ENCODE peak calls at places on chromosomes 11 and 22, in four cellular contexts. D is HCT116, Z is HepG2, E is K562. G is an unnamed sample.

GRCh38 chr11:119056397-119056999 is 507 bp downstream of the HYOU1 start:
- DNase-seq in D (no peak), Z (no peak), E (no peak), G (no peak)

GRCh38 chr11:102473543-102473942 is 21.0 kb upstream of the TMEM123 start:
- DNase-seq in D (no peak), Z (no peak), E (no peak), G (no peak)

GRCh38 chr11:65719887-65720236 is 736 bp downstream of the RNASEH2C start:
- DNase-seq in D (no peak), Z (no peak), E (no peak), G (no peak)

GRCh38 chr22:46292173-46292572 is 4.5 kb upstream of the GTSE1 start:
- DNase-seq in D (no peak), Z (no peak), E (no peak), G (no peak)

GRCh38 chr11:94882931-94883330 is 90.4 kb downstream of the CWC15 start:
- DNase-seq in D (no peak), Z (no peak), E (no peak), G (no peak)

GRCh38 chr11:107040447-107041444 is 22.5 kb upstream of the GUCY1A2 start:
- DNase-seq in D (no peak), Z (no peak), E (no peak), G (no peak)

GRCh38 chr11:46615756-46616155 is 1.3 kb downstream of the HARBI1 start:
- DNase-seq in D (no peak), Z (no peak), E (no peak), G (no peak)

GRCh38 chr11:124746621-124747243 is 5.3 kb downstream of the VSIG2 start:
- DNase-seq in D (peak; percentile 82), Z (peak; percentile 89), E (peak; percentile 93), G (no peak)

GRCh38 chr11:61919113-61919840 is 1.9 kb upstream of the RAB3IL1 start:
- DNase-seq in D (no peak), Z (no peak), E (peak; percentile 16), G (no peak)

GRCh38 chr22:49662681-49663080 is 165.0 kb downstream of the BRD1 start:
- DNase-seq in D (no peak), Z (no peak), E (no peak), G (no peak)

GRCh38 chr22:31154975-31155374 is 5.0 kb upstream of the RNF185 start:
- DNase-seq in D (no peak), Z (no peak), E (no peak), G (no peak)

GRCh38 chr11:17792161-17792560 is 57.6 kb downstream of the KCNC1 start:
- DNase-seq in D (no peak), Z (no peak), E (no peak), G (no peak)

GRCh38 chr11:12159351-12160099 is 49.1 kb downstream of the MICAL2 start:
- DNase-seq in D (no peak), Z (no peak), E (no peak), G (no peak)

GRCh38 chr22:48240165-48240934 is 1477.9 kb downstream of the TBC1D22A start:
- DNase-seq in D (no peak), Z (no peak), E (no peak), G (no peak)

GRCh38 chr22:20238567-20239062 is 29.5 kb downstream of the RTN4R start:
- DNase-seq in D (peak; percentile 13), Z (peak; percentile 41), E (peak; percentile 99), G (no peak)

GRCh38 chr22:40703731-40704130 is 24.4 kb downstream of the MCHR1 start:
- DNase-seq in D (no peak), Z (no peak), E (no peak), G (no peak)

GRCh38 chr11:2834893-2835767 is 50.4 kb downstream of the CDKN1C start:
- DNase-seq in D (no peak), Z (peak; percentile 27), E (no peak), G (no peak)

GRCh38 chr11:33515347-33515746 is 185.3 kb downstream of the C11orf91 start:
- DNase-seq in D (no peak), Z (no peak), E (no peak), G (no peak)

GRCh38 chr11:64226507-64227051 is 505 bp downstream of the NUDT22 start:
- DNase-seq in D (no peak), Z (peak; percentile 50), E (peak; percentile 67), G (no peak)

GRCh38 chr11:11841121-11841604 is 609 bp upstream of the USP47 start:
- DNase-seq in D (peak; percentile 16), Z (peak; percentile 19), E (no peak), G (no peak)

GRCh38 chr22:44289429-44290171 is 23.2 kb downstream of the SHISAL1 start:
- DNase-seq in D (no peak), Z (no peak), E (no peak), G (no peak)

GRCh38 chr11:132402056-132402684 is 1031.8 kb downstream of the NTM start:
- DNase-seq in D (no peak), Z (no peak), E (no peak), G (peak; percentile 33)

GRCh38 chr11:118618115-118618990 is 10.9 kb downstream of the PHLDB1 start:
- DNase-seq in D (no peak), Z (no peak), E (no peak), G (no peak)

GRCh38 chr22:18034076-18034475 is 9.7 kb upstream of the MICAL3 start:
- DNase-seq in D (no peak), Z (no peak), E (no peak), G (no peak)

GRCh38 chr11:8217926-8218325 is 45.8 kb downstream of the LMO1 start:
- DNase-seq in D (no peak), Z (no peak), E (no peak), G (no peak)

GRCh38 chr22:20184501-20185145 is 33.8 kb upstream of the CCDC188 start:
- DNase-seq in D (no peak), Z (no peak), E (no peak), G (no peak)

GRCh38 chr11:130672911-130673310 is 224.5 kb downstream of the ADAMTS15 start:
- DNase-seq in D (no peak), Z (no peak), E (no peak), G (no peak)

DNA sequence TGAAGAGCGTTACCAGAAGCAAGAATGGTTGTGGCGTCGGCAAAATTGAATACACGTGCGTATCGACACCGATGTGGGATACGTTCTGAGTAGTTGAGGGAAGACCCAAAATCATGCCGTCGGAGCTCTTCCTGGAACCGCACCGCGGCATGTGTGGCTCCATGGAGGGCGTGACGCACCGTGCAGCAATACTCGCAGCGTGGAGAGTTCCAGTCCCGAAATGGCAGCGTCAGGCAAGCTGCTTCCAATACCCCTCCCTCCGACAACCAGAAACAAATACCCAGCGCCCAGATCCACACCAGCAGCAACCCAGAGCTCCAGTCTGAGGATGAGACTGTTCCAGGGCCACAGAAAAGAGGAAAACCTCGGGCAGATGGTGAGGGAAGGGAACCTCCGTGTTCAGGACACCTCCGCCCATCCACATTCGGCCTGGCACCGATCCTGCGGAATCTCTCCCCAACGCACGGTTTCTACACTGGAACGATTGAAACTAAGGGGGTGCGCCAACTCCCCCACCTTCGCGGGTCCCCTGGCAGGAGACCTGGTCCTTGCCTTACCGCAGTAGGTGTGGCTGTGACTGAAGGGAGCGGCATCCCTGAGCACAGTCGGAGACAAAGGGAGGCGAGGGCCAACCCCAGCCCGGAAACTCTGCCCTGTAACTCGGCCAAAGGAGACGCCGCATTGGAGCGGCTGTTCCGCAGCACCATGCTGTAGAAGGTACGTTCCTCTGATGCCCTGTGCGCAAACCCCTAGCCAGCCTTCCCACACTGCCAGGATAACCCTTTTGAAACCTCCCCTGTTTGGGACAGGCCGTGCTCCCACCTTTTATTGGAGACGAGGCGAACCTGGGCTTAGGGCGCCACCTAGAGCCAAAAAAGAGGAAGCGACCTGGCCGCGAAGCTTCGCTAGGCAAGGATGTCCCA is 28.3 kb downstream of the DBX1 start:
- DNase-seq in D (no peak), Z (peak; percentile 35), E (peak; percentile 76), G (no peak)
- TF ChIP-seq SIN3A in D (no peak), Z (no peak), E (no peak), G (no peak)

GRCh38 chr22:36838119-36839030 is 21.5 kb upstream of the PVALB start:
- DNase-seq in D (no peak), Z (no peak), E (no peak), G (no peak)
- TF ChIP-seq TCF7L2 in D (no peak), Z (no peak), E (no peak), G (no peak)

GRCh38 chr11:110311783-110312578 is 15.6 kb upstream of the RDX start:
- DNase-seq in D (no peak), Z (no peak), E (peak; percentile 19), G (no peak)
- TF ChIP-seq POLR2AphosphoS5 in D (no peak), Z (no peak), E (no peak), G (no peak)

DNA sequence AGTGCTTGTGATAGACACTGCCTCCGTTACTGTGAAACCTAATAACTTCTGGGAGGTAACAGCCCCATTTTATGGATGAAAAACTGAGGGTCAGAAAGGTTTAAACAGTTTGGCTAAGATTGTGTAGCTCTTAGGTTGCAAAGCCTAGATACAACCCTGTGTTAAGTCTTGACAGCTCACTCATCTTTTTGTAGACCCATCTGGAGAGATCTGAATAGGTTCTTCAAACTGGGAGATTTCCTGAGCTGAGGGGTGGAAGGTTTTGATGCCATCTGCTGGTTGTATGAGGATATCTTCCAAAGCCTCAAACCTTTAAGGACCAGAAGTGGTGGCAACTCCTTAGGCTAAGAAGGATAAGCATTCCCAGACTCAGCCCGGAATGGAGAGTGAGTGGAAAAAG is 8.3 kb downstream of the YPEL4 start:
- DNase-seq in D (no peak), Z (peak; percentile 47), E (peak; percentile 52), G (no peak)
- TF ChIP-seq SIN3A in D (no peak), Z (no peak), E (no peak), G (no peak)

GRCh38 chr11:279040-279965 is 1.1 kb downstream of the NLRP6 start:
- DNase-seq in D (no peak), Z (no peak), E (no peak), G (no peak)
- TF ChIP-seq TCF7L2 in D (no peak), Z (no peak), E (no peak), G (no peak)

GRCh38 chr11:134050541-134051383 is 18.1 kb upstream of the JAM3 start:
- DNase-seq in D (peak; percentile 33), Z (peak; percentile 32), E (peak; percentile 91), G (peak; percentile 30)
- TF ChIP-seq POLR2AphosphoS5 in D (no peak), Z (no peak), E (no peak), G (peak; percentile 36)

GRCh38 chr11:75193271-75193670 is 42.4 kb downstream of the SLCO2B1 start:
- DNase-seq in D (no peak), Z (no peak), E (no peak), G (no peak)

GRCh38 chr11:75194147-75194546 is 43.2 kb downstream of the SLCO2B1 start:
- DNase-seq in D (no peak), Z (no peak), E (no peak), G (no peak)

GRCh38 chr11:75193711-75194110 is 42.8 kb downstream of the SLCO2B1 start:
- DNase-seq in D (no peak), Z (no peak), E (no peak), G (no peak)

GRCh38 chr11:75196426-75196825 is 44.1 kb upstream of the TPBGL start:
- DNase-seq in D (no peak), Z (no peak), E (no peak), G (no peak)

GRCh38 chr11:75195164-75195962 is 44.5 kb downstream of the SLCO2B1 start:
- DNase-seq in D (no peak), Z (no peak), E (no peak), G (no peak)
- TF ChIP-seq SIN3A in D (no peak), Z (no peak), E (no peak), G (no peak)